ENCODE peak calls at places on chromosomes 12 and 14, in seven cellular contexts. T is AG04450, W is D341Med, X is mesenchymal stem cell, C is astrocyte of the hippocampus, H is lung microvascular endothelial cell, F is endothelial cell. S is an unnamed sample.

GRCh38 chr12:12929696-12930095 is 22.3 kb downstream of the GPRC5D start:
- DNase-seq in T (no peak), W (no peak), X (no peak), C (no peak), H (no peak), F (no peak), S (no peak)

GRCh38 chr12:47207005-47207717 is 127.4 kb upstream of the AMIGO2 start:
- DNase-seq in T (no peak), W (no peak), X (no peak), C (no peak), H (no peak), F (no peak), S (no peak)

GRCh38 chr12:51238037-51238509 is 553 bp upstream of the DAZAP2 start:
- DNase-seq in T (no peak), W (no peak), X (no peak), C (no peak), H (peak; percentile 62), F (no peak), S (no peak)

GRCh38 chr14:47919994-47920393 is 244.6 kb upstream of the MDGA2 start:
- DNase-seq in T (no peak), W (no peak), X (no peak), C (no peak), H (no peak), F (no peak), S (no peak)

GRCh38 chr14:100902792-100903191 is 730 bp downstream of the RTL1 start:
- DNase-seq in T (no peak), W (no peak), X (no peak), C (no peak), H (no peak), F (no peak), S (no peak)

GRCh38 chr12:113239811-113240331 is 18.6 kb downstream of the TPCN1 start:
- DNase-seq in T (no peak), W (peak; percentile 17), X (peak; percentile 23), C (peak; percentile 62), H (peak; percentile 43), F (no peak), S (no peak)

GRCh38 chr14:92108345-92109254 is 2.2 kb upstream of the ATXN3 start:
- DNase-seq in T (no peak), W (no peak), X (no peak), C (no peak), H (no peak), F (no peak), S (no peak)

GRCh38 chr14:75518625-75519024 is 3.6 kb upstream of the BATF start:
- DNase-seq in T (no peak), W (no peak), X (no peak), C (no peak), H (peak; percentile 52), F (peak; percentile 57), S (no peak)

GRCh38 chr12:123595729-123596128 is 6.2 kb upstream of the DDX55 start:
- DNase-seq in T (no peak), W (no peak), X (peak; percentile 44), C (no peak), H (no peak), F (no peak), S (no peak)

GRCh38 chr14:91245029-91245428 is 525 bp upstream of the GPR68 start:
- DNase-seq in T (no peak), W (no peak), X (no peak), C (no peak), H (no peak), F (no peak), S (no peak)

GRCh38 chr12:4274960-4275868 is 1.7 kb downstream of the CCND2 start:
- DNase-seq in T (no peak), W (no peak), X (peak; percentile 65), C (peak; percentile 51), H (peak; percentile 20), F (peak; percentile 22), S (no peak)

GRCh38 chr14:55109846-55110245 is 19.2 kb upstream of the LGALS3 start:
- DNase-seq in T (no peak), W (no peak), X (no peak), C (no peak), H (no peak), F (no peak), S (no peak)

GRCh38 chr14:80605536-80605935 is 336.0 kb downstream of the CEP128 start:
- DNase-seq in T (no peak), W (no peak), X (no peak), C (peak; percentile 68), H (no peak), F (no peak), S (no peak)

GRCh38 chr14:27730204-27730603 is 1036.4 kb upstream of the FOXG1 start:
- DNase-seq in T (no peak), W (no peak), X (no peak), C (no peak), H (no peak), F (no peak), S (no peak)

GRCh38 chr12:38850463-38850862 is 54.9 kb downstream of the CPNE8 start:
- DNase-seq in T (no peak), W (no peak), X (peak; percentile 54), C (no peak), H (no peak), F (no peak), S (no peak)

GRCh38 chr14:52694761-52695480 is 437 bp downstream of the ERO1A start:
- DNase-seq in T (no peak), W (peak; percentile 71), X (peak; percentile 59), C (peak; percentile 68), H (peak; percentile 36), F (peak; percentile 21), S (no peak)

GRCh38 chr14:104732931-104733681 is 9.1 kb downstream of the ADSS1 start:
- DNase-seq in T (no peak), W (no peak), X (no peak), C (no peak), H (no peak), F (no peak), S (no peak)

GRCh38 chr12:5514016-5514415 is 82.1 kb downstream of the NTF3 start:
- DNase-seq in T (no peak), W (no peak), X (no peak), C (no peak), H (no peak), F (no peak), S (no peak)

GRCh38 chr14:94582851-94583250 is 1.6 kb downstream of the SERPINA5 start:
- DNase-seq in T (no peak), W (no peak), X (no peak), C (no peak), H (no peak), F (no peak), S (no peak)

GRCh38 chr14:21408152-21408551 is 24.3 kb upstream of the SUPT16H start:
- DNase-seq in T (no peak), W (no peak), X (peak; percentile 48), C (peak; percentile 84), H (no peak), F (no peak), S (no peak)

GRCh38 chr12:104454997-104455396 is 1.8 kb upstream of the CHST11 start:
- DNase-seq in T (no peak), W (no peak), X (peak; percentile 52), C (peak; percentile 66), H (no peak), F (no peak), S (no peak)

GRCh38 chr14:42095155-42095554 is 488.5 kb downstream of the LRFN5 start:
- DNase-seq in T (no peak), W (no peak), X (no peak), C (peak; percentile 5), H (no peak), F (no peak), S (no peak)

GRCh38 chr12:29741342-29742241 is 42.1 kb downstream of the TMTC1 start:
- DNase-seq in T (no peak), W (no peak), X (peak; percentile 85), C (peak; percentile 81), H (no peak), F (no peak), S (no peak)

GRCh38 chr12:105107497-105108371 is at the start of gene WASHC4:
- DNase-seq in T (peak; percentile 47), W (peak; percentile 98), X (peak; percentile 94), C (peak; percentile 98), H (peak; percentile 94), F (peak; percentile 97), S (peak; percentile 71)

GRCh38 chr14:49586673-49587460 is 687 bp upstream of the RPS29 start:
- DNase-seq in T (no peak), W (peak; percentile 43), X (peak; percentile 90), C (peak; percentile 83), H (peak; percentile 82), F (peak; percentile 32), S (peak; percentile 27)

GRCh38 chr12:123571343-123571813 is 13.0 kb upstream of the TMED2 start:
- DNase-seq in T (peak; percentile 41), W (peak; percentile 59), X (peak; percentile 89), C (peak; percentile 61), H (peak; percentile 57), F (no peak), S (peak; percentile 39)